ENCODE peak calls at places on chromosomes 3 and 15, in seven cellular contexts. D, O, Y, N, J, C and W are unnamed samples.
A peak's percentile ranks its signal among the peaks of the same experiment; 100 is the strongest.

GRCh38 chr15:41828747-41829270 is 917 bp downstream of the JMJD7 start:
- DNase-seq in O (no peak), Y (no peak), C (no peak), N (no peak), J (no peak), D (no peak), W (no peak)

GRCh38 chr15:90529369-90530249 is at the start of gene CRTC3:
- DNase-seq in C (peak; percentile 74), N (no peak), J (peak; percentile 40), D (peak; percentile 69), Y (peak; percentile 78), O (peak; percentile 57), W (peak; percentile 46)

GRCh38 chr3:186882125-186882524 is 39.6 kb downstream of the ADIPOQ start:
- DNase-seq in D (no peak), O (no peak), J (no peak), C (no peak), Y (no peak), N (no peak), W (no peak)

GRCh38 chr3:128490650-128491070 is 2.3 kb downstream of the GATA2 start:
- DNase-seq in N (no peak), Y (no peak), J (no peak), O (no peak), D (no peak), C (no peak), W (no peak)

GRCh38 chr15:68666120-68666811 is 87.5 kb downstream of the CORO2B start:
- DNase-seq in Y (peak; percentile 50), C (no peak), O (no peak), N (no peak), D (no peak), J (peak; percentile 9), W (no peak)

GRCh38 chr3:110473405-110473804 is 598.2 kb upstream of the NECTIN3 start:
- DNase-seq in D (no peak), O (no peak), C (no peak), N (no peak), Y (no peak), J (no peak), W (no peak)

GRCh38 chr3:159840900-159841299 is 147.7 kb upstream of the IL12A start:
- DNase-seq in Y (no peak), C (no peak), N (no peak), O (no peak), J (no peak), D (no peak), W (no peak)

GRCh38 chr3:71087109-71088018 is 496.2 kb downstream of the FOXP1 start:
- DNase-seq in Y (no peak), J (no peak), C (no peak), N (peak; percentile 80), D (peak; percentile 90), O (no peak), W (peak; percentile 21)

GRCh38 chr15:63157066-63157890 is at the start of gene RPS27L:
- DNase-seq in D (peak; percentile 87), O (peak; percentile 94), Y (peak; percentile 97), J (peak; percentile 91), N (peak; percentile 77), C (peak; percentile 96), W (peak; percentile 83)

GRCh38 chr3:108513961-108514360 is 3.6 kb upstream of the MYH15 start:
- DNase-seq in D (no peak), N (no peak), O (no peak), C (no peak), Y (no peak), J (no peak), W (no peak)

GRCh38 chr3:159263750-159264561 is 462.1 kb downstream of the MFSD1 start:
- DNase-seq in D (no peak), C (peak; percentile 19), N (no peak), Y (peak; percentile 59), O (no peak), J (no peak), W (no peak)

GRCh38 chr3:186985713-186986364 is 55.5 kb downstream of the ST6GAL1 start:
- DNase-seq in D (no peak), N (peak; percentile 56), O (no peak), Y (no peak), C (no peak), J (no peak), W (no peak)

GRCh38 chr3:123156276-123156995 is 45.3 kb upstream of the SEC22A start:
- DNase-seq in N (no peak), C (no peak), O (no peak), J (no peak), Y (peak; percentile 30), D (no peak), W (no peak)

GRCh38 chr3:30643763-30644462 is 37.5 kb downstream of the TGFBR2 start:
- DNase-seq in O (no peak), J (no peak), Y (no peak), C (no peak), D (peak; percentile 60), N (no peak), W (peak; percentile 46)

GRCh38 chr3:128491071-128491899 is 1.7 kb downstream of the GATA2 start:
- DNase-seq in C (no peak), O (no peak), D (no peak), Y (peak; percentile 79), J (peak; percentile 46), N (no peak), W (no peak)

DNA sequence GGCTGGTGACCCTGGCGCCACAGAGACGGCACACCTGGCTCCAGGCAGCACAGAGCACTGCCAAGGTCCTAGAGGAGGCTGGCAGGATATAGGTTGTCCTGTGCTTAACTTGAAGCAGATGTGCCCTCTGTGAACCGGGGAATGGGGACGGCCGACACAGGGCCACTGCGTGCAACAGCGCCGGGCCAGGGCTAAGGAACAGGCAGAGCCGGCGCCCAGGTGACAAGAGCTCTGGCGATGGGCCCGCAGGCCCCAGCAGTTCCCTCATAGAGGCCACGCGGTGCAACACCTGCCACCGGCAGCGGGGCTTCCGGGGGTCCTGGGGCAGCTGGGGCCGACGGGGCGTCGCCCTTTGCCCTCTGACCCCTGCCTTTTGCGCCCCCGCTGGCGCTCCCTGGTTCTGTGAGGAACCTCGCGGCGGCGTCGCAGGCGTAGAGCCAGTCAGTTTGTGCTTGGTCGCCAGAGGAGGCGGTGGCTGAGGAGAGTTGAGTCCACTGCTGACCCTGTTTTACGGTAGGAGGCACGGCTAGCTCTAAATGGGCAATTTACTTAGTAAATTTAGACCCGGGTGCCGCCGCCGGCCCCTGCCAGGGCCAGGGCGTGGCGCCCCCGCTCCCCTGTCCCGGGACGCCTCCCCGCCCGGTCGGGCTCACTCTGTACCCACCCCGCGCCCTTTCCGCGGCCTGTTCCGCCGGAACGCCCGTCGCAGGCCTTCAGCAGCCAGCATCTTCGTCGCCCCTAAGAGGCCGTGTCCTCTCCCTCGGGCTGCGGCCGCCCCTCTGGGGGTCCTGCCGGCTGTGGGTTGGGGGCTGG is at the start of gene NPAP1:
- DNase-seq in D (no peak), O (no peak), J (no peak), C (no peak), N (no peak), Y (peak; percentile 39), W (no peak)
- H3K9me3 ChIP-seq in D (no peaks in the 10 kb centered on the region), O (no peaks in the 10 kb centered on the region), J (no peaks in the 10 kb centered on the region), C (no peaks in the 10 kb centered on the region), N (no peaks in the 10 kb centered on the region), Y (peaks cover 15% of the 10 kb centered on the region), W (no peaks in the 10 kb centered on the region)

DNA sequence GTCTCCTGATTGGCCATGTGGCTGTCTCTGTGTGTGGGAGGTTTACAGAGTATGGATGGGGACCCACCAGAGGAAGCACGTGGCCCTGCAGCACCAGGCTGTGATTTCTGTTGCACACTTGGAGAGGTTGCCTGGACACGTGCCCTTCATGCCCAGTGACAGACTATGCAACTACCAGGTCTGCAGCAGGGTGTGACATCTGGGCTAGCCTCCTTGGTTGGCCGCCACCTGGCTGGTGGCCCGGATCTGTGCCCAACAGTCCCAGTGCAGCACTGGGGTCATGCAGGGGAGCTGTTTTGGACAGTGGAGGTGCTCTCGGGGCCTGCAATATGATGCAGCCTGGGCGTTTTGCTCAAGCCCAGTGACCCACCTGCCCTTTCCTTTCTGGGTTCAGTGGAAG is 212.5 kb downstream of the UBE3A start:
- DNase-seq in D (no peak), J (no peak), C (no peak), Y (no peak), N (no peak), O (no peak), W (no peak)
- H3K9me3 ChIP-seq in D (no peaks in the 10 kb centered on the region), J (no peaks in the 10 kb centered on the region), C (no peaks in the 10 kb centered on the region), Y (no peaks in the 10 kb centered on the region), N (no peaks in the 10 kb centered on the region), O (no peaks in the 10 kb centered on the region), W (no peaks in the 10 kb centered on the region)

GRCh38 chr15:87496795-87497194 is 759.7 kb downstream of the NTRK3 start:
- DNase-seq in Y (no peak), D (no peak), C (no peak), O (no peak), N (no peak), J (no peak), W (no peak)

GRCh38 chr15:87508086-87508485 is 748.5 kb downstream of the NTRK3 start:
- DNase-seq in C (no peak), Y (no peak), D (no peak), N (no peak), J (no peak), O (no peak), W (no peak)

GRCh38 chr15:87498545-87498944 is 758.0 kb downstream of the NTRK3 start:
- DNase-seq in Y (no peak), O (no peak), J (no peak), C (no peak), D (no peak), N (no peak), W (no peak)

GRCh38 chr15:87500240-87500639 is 756.3 kb downstream of the NTRK3 start:
- DNase-seq in Y (peak; percentile 48), N (no peak), J (no peak), C (no peak), O (no peak), D (no peak), W (no peak)

DNA sequence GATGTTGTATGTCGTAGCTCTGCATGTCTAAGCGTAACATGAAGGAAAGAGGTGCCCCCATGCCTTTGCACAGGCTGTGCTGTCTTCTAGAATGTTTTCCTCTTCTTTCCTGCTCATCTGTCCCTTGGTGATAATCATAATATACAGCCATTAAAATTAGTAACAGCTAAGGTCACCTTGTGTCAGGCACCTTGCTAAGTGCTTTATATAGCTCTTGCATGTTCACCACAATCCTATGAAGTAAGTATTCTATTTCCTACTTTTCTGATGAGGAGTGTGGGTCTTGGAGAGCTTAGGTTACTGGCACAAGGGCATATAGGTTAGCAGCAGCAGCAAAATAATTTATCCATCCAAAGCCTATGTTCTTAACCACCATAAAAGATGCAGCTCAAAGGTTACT is 754.4 kb downstream of the NTRK3 start:
- DNase-seq in J (no peak), C (no peak), N (no peak), Y (no peak), D (no peak), O (no peak), W (no peak)
- H3K9me3 ChIP-seq in J (no peaks in the 10 kb centered on the region), C (no peaks in the 10 kb centered on the region), N (no peaks in the 10 kb centered on the region), Y (no peaks in the 10 kb centered on the region), D (no peaks in the 10 kb centered on the region), O (no peaks in the 10 kb centered on the region), W (no peaks in the 10 kb centered on the region)

GRCh38 chr3:13822042-13822441 is 57.8 kb downstream of the WNT7A start:
- DNase-seq in O (no peak), C (no peak), N (no peak), Y (no peak), J (no peak), D (no peak), W (no peak)

GRCh38 chr3:13821156-13821555 is 58.7 kb downstream of the WNT7A start:
- DNase-seq in J (no peak), O (no peak), D (no peak), N (no peak), C (no peak), Y (no peak), W (no peak)

GRCh38 chr3:13823186-13823585 is 56.7 kb downstream of the WNT7A start:
- DNase-seq in J (no peak), N (no peak), Y (no peak), C (no peak), O (no peak), D (no peak), W (no peak)

GRCh38 chr3:13815088-13815683 is 64.7 kb downstream of the WNT7A start:
- DNase-seq in D (no peak), N (no peak), O (no peak), J (no peak), C (no peak), Y (no peak), W (no peak)

GRCh38 chr3:13818919-13819318 is 61.0 kb downstream of the WNT7A start:
- DNase-seq in N (no peak), C (no peak), Y (no peak), O (no peak), D (no peak), J (no peak), W (no peak)
- H3K9me3 ChIP-seq in N (peaks cover 1% of the 10 kb centered on the region), C (peaks cover 37% of the 10 kb centered on the region), Y (peaks cover 21% of the 10 kb centered on the region), O (no peaks in the 10 kb centered on the region), D (no peaks in the 10 kb centered on the region), J (no peaks in the 10 kb centered on the region), W (peaks cover 31% of the 10 kb centered on the region)